ENCODE peak calls at places on chromosomes 4 and X, in four cellular contexts. I is GM12878, U is HepG2, J is K562. B is an unnamed sample. For H3K4me1, the result is how much of the 10 kb centered on the place peaks cover.

GRCh38 chrX:134512566-134512965 is 52.6 kb downstream of the HPRT1 start:
- DNase-seq in I (no peak), U (peak), J (no peak), B (peak)

GRCh38 chr4:38672247-38673071 is 8.5 kb downstream of the KLF3 start:
- DNase-seq in I (no peak), U (peak), J (peak), B (no peak)

GRCh38 chrX:154305481-154306205 is 10.0 kb downstream of the TKTL1 start:
- DNase-seq in I (no peak), U (no peak), J (no peak), B (no peak)

GRCh38 chr4:12615822-12616221 is 868.3 kb downstream of the RAB28 start:
- DNase-seq in I (no peak), U (no peak), J (no peak), B (no peak)

GRCh38 chrX:63475200-63475599 is 124.1 kb upstream of the SPIN4 start:
- DNase-seq in I (no peak), U (no peak), J (no peak), B (no peak)

GRCh38 chr4:146443525-146443924 is 78.2 kb downstream of the SLC10A7 start:
- DNase-seq in I (no peak), U (no peak), J (no peak), B (no peak)

GRCh38 chr4:121154103-121154515 is 10.0 kb downstream of the TNIP3 start:
- DNase-seq in I (peak), U (no peak), J (no peak), B (no peak)

GRCh38 chrX:86133761-86134160 is 14.5 kb upstream of the DACH2 start:
- DNase-seq in I (no peak), U (no peak), J (no peak), B (peak)

GRCh38 chr4:71550220-71551190 is 211.7 kb downstream of the SLC4A4 start:
- DNase-seq in I (no peak), U (no peak), J (no peak), B (peak)

GRCh38 chrX:65009459-65009858 is 33.2 kb upstream of the ZC4H2 start:
- DNase-seq in I (no peak), U (no peak), J (no peak), B (no peak)

GRCh38 chr4:78509030-78509429 is 42.5 kb upstream of the ANXA3 start:
- DNase-seq in I (no peak), U (no peak), J (no peak), B (no peak)

GRCh38 chr4:180909279-180909678 is 1333.9 kb upstream of the TENM3 start:
- DNase-seq in I (no peak), U (no peak), J (no peak), B (peak)

GRCh38 chrX:155745792-155746191 is 133.0 kb upstream of the TMLHE start:
- DNase-seq in I (no peak), U (peak), J (no peak), B (peak)

GRCh38 chr4:7340553-7341433 is 93.9 kb downstream of the PSAPL1 start:
- DNase-seq in I (no peak), U (no peak), J (no peak), B (no peak)

GRCh38 chr4:177964061-177964460 is 521.8 kb upstream of the AGA start:
- DNase-seq in I (no peak), U (no peak), J (no peak), B (peak)

GRCh38 chr4:168019019-168019651 is 73.2 kb upstream of the ANXA10 start:
- DNase-seq in I (no peak), U (no peak), J (no peak), B (peak)

GRCh38 chr4:36551697-36552214 is 270.3 kb downstream of the DTHD1 start:
- DNase-seq in I (peak), U (no peak), J (no peak), B (no peak)

GRCh38 chr4:140150886-140151699 is 2.9 kb downstream of the MAML3 start:
- DNase-seq in I (no peak), U (no peak), J (peak), B (peak)

GRCh38 chr4:175531405-175532091 is 280.5 kb downstream of the GPM6A start:
- DNase-seq in I (no peak), U (no peak), J (no peak), B (peak)

GRCh38 chr4:69497886-69498395 is 2.2 kb upstream of the UGT2B4 start:
- DNase-seq in I (no peak), U (no peak), J (no peak), B (no peak)

GRCh38 chr4:2296621-2297601 is 35.0 kb upstream of the MXD4 start:
- DNase-seq in I (no peak), U (no peak), J (no peak), B (no peak)

GRCh38 chrX:138150709-138151108 is 560.8 kb downstream of the FGF13 start:
- DNase-seq in I (no peak), U (no peak), J (no peak), B (no peak)

GRCh38 chr4:7364979-7365378 is 69.8 kb downstream of the PSAPL1 start:
- DNase-seq in I (no peak), U (no peak), J (no peak), B (no peak)

GRCh38 chr4:129526812-129527211 is 430.9 kb downstream of the C4orf33 start:
- DNase-seq in I (no peak), U (peak), J (no peak), B (no peak)

GRCh38 chr4:24794916-24795665 is at the start of gene SOD3:
- DNase-seq in I (no peak), U (peak), J (peak), B (peak)

GRCh38 chr4:92520563-92520962 is 216.8 kb downstream of the GRID2 start:
- DNase-seq in I (no peak), U (no peak), J (no peak), B (no peak)

GRCh38 chr4:110639207-110640092 is 16.6 kb upstream of the PITX2 start:
- DNase-seq in I (no peak), U (no peak), J (no peak), B (no peak)

GRCh38 chrX:123083924-123084323 is 100.2 kb upstream of the GRIA3 start:
- DNase-seq in I (no peak), U (no peak), J (no peak), B (no peak)

GRCh38 chrX:15675490-15675921 is 10.9 kb upstream of the CLTRN start:
- DNase-seq in I (no peak), U (no peak), J (peak), B (no peak)

GRCh38 chr4:136863756-136864155 is 668.5 kb downstream of the PCDH18 start:
- DNase-seq in I (no peak), U (no peak), J (no peak), B (peak)

GRCh38 chr4:71241467-71242401 is 97.1 kb upstream of the SLC4A4 start:
- DNase-seq in I (no peak), U (no peak), J (no peak), B (peak)

GRCh38 chr4:66842401-66842800 is 702.9 kb downstream of the CENPC start:
- DNase-seq in I (no peak), U (no peak), J (no peak), B (no peak)

GRCh38 chrX:15059488-15059887 is 186.3 kb downstream of the MOSPD2 start:
- DNase-seq in I (no peak), U (no peak), J (no peak), B (no peak)

GRCh38 chr4:155944516-155944915 is 9.2 kb downstream of the CTSO start:
- DNase-seq in I (no peak), U (no peak), J (no peak), B (peak)

GRCh38 chr4:835148-836002 is 9.4 kb upstream of the CPLX1 start:
- DNase-seq in I (no peak), U (peak), J (no peak), B (no peak)

GRCh38 chr4:836003-836511 is 10.1 kb upstream of the CPLX1 start:
- DNase-seq in I (no peak), U (no peak), J (no peak), B (no peak)

GRCh38 chr4:836781-837301 is 10.9 kb upstream of the CPLX1 start:
- DNase-seq in I (no peak), U (peak), J (no peak), B (no peak)

GRCh38 chr4:837772-838171 is 11.8 kb upstream of the CPLX1 start:
- DNase-seq in I (no peak), U (no peak), J (no peak), B (no peak)

GRCh38 chr4:839675-840443 is 13.9 kb upstream of the CPLX1 start:
- DNase-seq in I (no peak), U (no peak), J (no peak), B (peak)
- TF ChIP-seq BHLHE40 in I (no peak), U (no peak), J (no peak), B (no peak)

DNA sequence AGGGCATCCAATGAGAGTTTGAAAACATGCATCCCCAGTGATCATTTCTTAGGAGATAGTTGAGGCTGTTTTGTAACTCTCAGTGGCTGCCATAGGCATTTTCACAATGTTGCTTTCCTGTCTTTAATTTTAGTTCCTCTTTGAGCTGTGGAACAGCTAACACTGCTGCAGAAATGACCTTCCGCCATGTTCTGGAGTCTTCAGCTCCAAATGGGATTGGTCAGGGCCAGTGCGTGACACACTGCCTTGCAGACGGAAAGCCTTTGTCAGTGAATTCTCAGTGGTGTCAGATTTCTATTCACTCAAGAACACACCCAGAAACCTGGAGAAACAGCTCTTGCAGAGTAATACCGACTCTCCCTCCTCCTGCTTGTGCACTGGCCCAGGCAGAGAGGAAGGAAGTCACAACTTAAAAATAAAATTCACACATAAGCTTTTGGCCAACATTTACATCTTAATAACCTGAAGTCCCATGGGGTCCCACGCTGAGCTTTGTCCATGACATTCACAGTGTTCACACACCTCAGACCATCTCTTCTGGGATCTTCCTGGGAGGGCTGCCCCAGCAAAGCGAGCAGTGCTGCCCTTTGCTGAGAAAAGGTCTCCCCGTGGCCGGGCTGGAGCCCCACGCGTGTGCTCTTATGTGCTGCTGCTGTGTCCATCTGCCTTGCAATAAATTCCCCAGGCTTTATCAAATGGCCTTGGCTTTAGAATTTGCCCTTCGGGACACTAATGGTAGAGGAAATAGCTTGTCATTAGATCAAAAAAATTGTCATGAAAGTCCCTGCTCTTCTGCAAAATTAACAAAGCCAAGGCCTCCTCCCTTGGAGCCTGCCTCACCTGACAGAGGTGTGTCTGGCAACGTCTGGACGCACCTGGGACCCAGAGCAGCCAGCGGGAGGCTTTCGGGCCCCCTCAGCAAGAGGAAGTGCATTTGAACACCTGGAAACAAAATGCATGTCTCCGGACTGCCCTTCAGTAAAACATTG is 126.8 kb downstream of the IRF2 start:
- DNase-seq in I (peak), U (no peak), J (peak), B (peak)
- H3K4me1 ChIP-seq in I (half or more), U (half or more), J (under half), B (under half)

GRCh38 chr4:106036848-106037247 is 141.6 kb downstream of the NPNT start:
- DNase-seq in I (no peak), U (peak), J (no peak), B (no peak)

GRCh38 chr4:106041294-106042002 is 146.2 kb downstream of the NPNT start:
- DNase-seq in I (no peak), U (no peak), J (no peak), B (no peak)

GRCh38 chr4:106038908-106039307 is 143.6 kb downstream of the NPNT start:
- DNase-seq in I (no peak), U (no peak), J (no peak), B (no peak)

GRCh38 chr4:106038012-106038411 is 142.7 kb downstream of the NPNT start:
- DNase-seq in I (no peak), U (peak), J (no peak), B (no peak)

GRCh38 chr4:106039796-106040195 is 144.5 kb downstream of the NPNT start:
- DNase-seq in I (no peak), U (no peak), J (no peak), B (peak)
- TF ChIP-seq MXI1 in I (no peak), U (no peak), J (no peak), B (no peak)

DNA sequence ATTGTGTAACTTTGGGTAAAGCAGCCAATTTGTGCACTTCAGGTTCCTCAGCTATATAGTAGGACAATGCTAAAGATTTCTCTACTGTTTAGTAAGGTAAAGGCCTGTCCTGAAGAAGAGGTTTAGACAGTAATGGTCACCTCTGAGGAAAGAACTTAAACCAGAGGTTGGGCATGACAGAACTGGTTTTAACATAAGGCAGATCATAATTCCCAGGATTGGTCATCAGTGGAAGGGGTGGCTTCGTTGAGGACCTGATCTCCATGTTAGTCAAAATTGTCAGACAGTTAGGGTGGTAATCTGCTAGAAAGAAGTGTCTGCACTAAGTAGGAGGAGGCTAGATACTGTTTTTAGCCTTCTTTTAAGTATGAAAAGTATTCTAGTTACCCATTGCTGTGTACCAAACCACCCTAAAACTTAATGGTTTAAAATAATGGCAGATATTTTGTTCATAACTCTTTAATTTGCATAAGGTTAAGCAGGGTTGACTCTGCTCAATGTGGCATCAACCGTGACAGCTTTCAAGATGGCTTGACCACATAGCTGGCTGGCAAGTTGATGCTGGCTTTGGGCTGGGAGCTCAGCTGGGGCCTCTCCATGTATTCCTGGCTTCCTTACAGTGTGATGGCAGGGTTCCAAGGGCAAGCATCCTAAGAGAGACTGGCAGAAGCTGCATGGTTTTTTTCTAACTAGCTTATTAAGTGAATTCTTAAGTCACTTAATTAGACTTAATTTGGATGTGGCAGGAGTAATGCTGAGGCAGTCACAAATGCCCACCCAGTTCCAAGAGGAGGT is 4.3 kb downstream of the RP2 start:
- DNase-seq in I (no peak), U (no peak), J (no peak), B (no peak)
- TF ChIP-seq BHLHE40 in I (no peak), U (no peak), J (no peak), B (no peak)

B was measured in IMR-90.